ENCODE peak calls at places on chromosome 1, in seven cellular contexts. One of them, this sample, is unnamed.

GRCh38 chr1:158071106-158071505 is 77.7 kb downstream of the KIRREL1 start:
- DNase-seq in adrenal gland: no peak
- DNase-seq in fibroblast of lung: peak
- DNase-seq in pancreas: no peak
- DNase-seq in left ventricle myocardium inferior: no peak
- DNase-seq in lower lobe of right lung: no peak
- DNase-seq in body of pancreas: no peak
- DNase-seq in this sample: no peak

GRCh38 chr1:43011020-43011419 is 52.4 kb upstream of the SLC2A1 start:
- DNase-seq in pancreas: no peak
- DNase-seq in left ventricle myocardium inferior: no peak
- DNase-seq in adrenal gland: no peak
- DNase-seq in body of pancreas: no peak
- DNase-seq in fibroblast of lung: no peak
- DNase-seq in lower lobe of right lung: no peak
- DNase-seq in this sample: no peak

GRCh38 chr1:209895709-209896108 is 42.3 kb upstream of the SYT14 start:
- DNase-seq in adrenal gland: no peak
- DNase-seq in fibroblast of lung: peak
- DNase-seq in left ventricle myocardium inferior: no peak
- DNase-seq in body of pancreas: no peak
- DNase-seq in lower lobe of right lung: no peak
- DNase-seq in pancreas: no peak
- DNase-seq in this sample: peak

GRCh38 chr1:1910651-1911389 is 4.2 kb upstream of the CALML6 start:
- DNase-seq in body of pancreas: peak
- DNase-seq in left ventricle myocardium inferior: no peak
- DNase-seq in pancreas: no peak
- DNase-seq in fibroblast of lung: no peak
- DNase-seq in lower lobe of right lung: peak
- DNase-seq in adrenal gland: no peak
- DNase-seq in this sample: no peak

GRCh38 chr1:234047113-234047512 is 142.6 kb downstream of the SLC35F3 start:
- DNase-seq in left ventricle myocardium inferior: no peak
- DNase-seq in body of pancreas: no peak
- DNase-seq in fibroblast of lung: peak
- DNase-seq in lower lobe of right lung: no peak
- DNase-seq in adrenal gland: no peak
- DNase-seq in pancreas: no peak
- DNase-seq in this sample: no peak

GRCh38 chr1:193125369-193125768 is 3.5 kb downstream of the CDC73 start:
- DNase-seq in pancreas: no peak
- DNase-seq in left ventricle myocardium inferior: no peak
- DNase-seq in lower lobe of right lung: no peak
- DNase-seq in adrenal gland: no peak
- DNase-seq in body of pancreas: no peak
- DNase-seq in fibroblast of lung: no peak
- DNase-seq in this sample: no peak

GRCh38 chr1:208988811-208989222 is 594.7 kb upstream of the CAMK1G start:
- DNase-seq in fibroblast of lung: peak
- DNase-seq in left ventricle myocardium inferior: no peak
- DNase-seq in body of pancreas: peak
- DNase-seq in adrenal gland: peak
- DNase-seq in lower lobe of right lung: no peak
- DNase-seq in pancreas: no peak
- DNase-seq in this sample: no peak

GRCh38 chr1:234751678-234752077 is 141.7 kb upstream of the IRF2BP2 start:
- DNase-seq in left ventricle myocardium inferior: no peak
- DNase-seq in adrenal gland: no peak
- DNase-seq in fibroblast of lung: no peak
- DNase-seq in body of pancreas: no peak
- DNase-seq in pancreas: peak
- DNase-seq in lower lobe of right lung: no peak
- DNase-seq in this sample: no peak

GRCh38 chr1:143721024-143721373 is 250.8 kb downstream of the FAM72C start:
- DNase-seq in pancreas: no peak
- DNase-seq in adrenal gland: no peak
- DNase-seq in body of pancreas: no peak
- DNase-seq in left ventricle myocardium inferior: no peak
- DNase-seq in fibroblast of lung: no peak
- DNase-seq in lower lobe of right lung: no peak
- DNase-seq in this sample: no peak

GRCh38 chr1:160204526-160205241 is 500 bp upstream of the PEA15 start:
- DNase-seq in lower lobe of right lung: no peak
- DNase-seq in body of pancreas: no peak
- DNase-seq in left ventricle myocardium inferior: no peak
- DNase-seq in adrenal gland: no peak
- DNase-seq in fibroblast of lung: no peak
- DNase-seq in pancreas: no peak
- DNase-seq in this sample: no peak

GRCh38 chr1:27596261-27596660 is 7.7 kb downstream of the AHDC1 start:
- DNase-seq in left ventricle myocardium inferior: no peak
- DNase-seq in fibroblast of lung: no peak
- DNase-seq in pancreas: no peak
- DNase-seq in adrenal gland: peak
- DNase-seq in lower lobe of right lung: no peak
- DNase-seq in body of pancreas: no peak
- DNase-seq in this sample: no peak

GRCh38 chr1:205343431-205344009 is 13.2 kb downstream of the KLHDC8A start:
- DNase-seq in adrenal gland: peak
- DNase-seq in body of pancreas: peak
- DNase-seq in fibroblast of lung: no peak
- DNase-seq in lower lobe of right lung: no peak
- DNase-seq in left ventricle myocardium inferior: no peak
- DNase-seq in pancreas: no peak
- DNase-seq in this sample: no peak

DNA sequence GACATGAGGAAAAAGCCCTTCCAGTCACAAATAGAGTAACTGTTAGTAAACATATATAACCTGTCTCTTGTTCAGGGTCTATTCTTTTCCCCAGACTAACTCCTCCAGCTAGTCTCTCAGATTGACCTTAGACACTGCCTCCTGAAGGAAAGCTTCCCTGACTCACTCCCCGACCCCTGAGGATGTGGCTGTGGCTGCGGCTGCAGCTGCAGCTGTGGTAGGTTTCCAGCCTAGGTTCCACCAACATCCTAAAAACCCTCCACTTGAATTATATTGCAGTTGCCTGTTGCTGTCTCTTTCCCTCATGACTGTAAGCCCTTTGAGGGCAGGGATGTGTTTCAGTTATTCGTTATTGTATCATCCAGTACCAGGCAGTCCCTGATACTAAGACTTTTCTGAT is 132.9 kb upstream of the C1orf21 start:
- DNase-seq in adrenal gland: no peak
- DNase-seq in body of pancreas: no peak
- DNase-seq in left ventricle myocardium inferior: no peak
- DNase-seq in lower lobe of right lung: no peak
- DNase-seq in fibroblast of lung: no peak
- DNase-seq in pancreas: no peak
- DNase-seq in this sample: no peak
- H3K4me3 ChIP-seq in adrenal gland: no peak
- H3K4me3 ChIP-seq in body of pancreas: no peak
- H3K4me3 ChIP-seq in left ventricle myocardium inferior: no peak
- H3K4me3 ChIP-seq in lower lobe of right lung: no peak
- H3K4me3 ChIP-seq in fibroblast of lung: no peak
- H3K4me3 ChIP-seq in pancreas: no peak
- H3K4me3 ChIP-seq in this sample: no peak

GRCh38 chr1:154181944-154182341 is 10.0 kb downstream of the TPM3 start:
- DNase-seq in left ventricle myocardium inferior: no peak
- DNase-seq in pancreas: no peak
- DNase-seq in lower lobe of right lung: no peak
- DNase-seq in fibroblast of lung: no peak
- DNase-seq in adrenal gland: no peak
- DNase-seq in body of pancreas: no peak
- DNase-seq in this sample: no peak

GRCh38 chr1:154182342-154183044 is 9.4 kb downstream of the TPM3 start:
- DNase-seq in left ventricle myocardium inferior: peak
- DNase-seq in lower lobe of right lung: peak
- DNase-seq in pancreas: peak
- DNase-seq in body of pancreas: peak
- DNase-seq in fibroblast of lung: peak
- DNase-seq in adrenal gland: peak
- DNase-seq in this sample: no peak

GRCh38 chr1:154186852-154187501 is 4.9 kb downstream of the TPM3 start:
- DNase-seq in adrenal gland: no peak
- DNase-seq in lower lobe of right lung: no peak
- DNase-seq in body of pancreas: no peak
- DNase-seq in fibroblast of lung: no peak
- DNase-seq in pancreas: no peak
- DNase-seq in left ventricle myocardium inferior: no peak
- DNase-seq in this sample: no peak

GRCh38 chr1:154183045-154183968 is 8.6 kb downstream of the TPM3 start:
- DNase-seq in body of pancreas: peak
- DNase-seq in fibroblast of lung: peak
- DNase-seq in lower lobe of right lung: peak
- DNase-seq in adrenal gland: peak
- DNase-seq in left ventricle myocardium inferior: peak
- DNase-seq in pancreas: peak
- DNase-seq in this sample: peak

DNA sequence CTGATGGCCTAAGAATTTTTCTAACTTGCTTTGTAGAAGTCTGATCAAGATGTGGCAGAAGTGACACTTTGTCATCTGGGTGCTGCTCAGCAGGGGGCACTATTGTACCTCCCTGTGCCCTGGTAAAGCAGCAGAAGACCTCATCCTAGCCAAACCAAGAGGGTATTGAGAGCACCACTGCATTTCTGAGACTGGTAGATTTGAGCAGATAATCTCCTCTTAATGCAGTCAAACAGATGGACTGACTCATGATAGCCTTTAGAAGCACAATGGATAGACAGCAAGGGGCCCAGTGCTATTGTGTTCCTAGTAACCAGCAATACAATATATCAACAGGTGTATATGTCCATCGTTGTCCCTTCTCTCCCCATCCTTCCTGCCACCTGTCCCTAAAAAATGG is 5.7 kb downstream of the TPM3 start:
- DNase-seq in lower lobe of right lung: peak
- DNase-seq in body of pancreas: peak
- DNase-seq in adrenal gland: peak
- DNase-seq in fibroblast of lung: peak
- DNase-seq in left ventricle myocardium inferior: peak
- DNase-seq in pancreas: peak
- DNase-seq in this sample: no peak
- TF ChIP-seq CTCF in lower lobe of right lung: peak
- TF ChIP-seq CTCF in body of pancreas: peak
- TF ChIP-seq CTCF in adrenal gland: peak
- TF ChIP-seq CTCF in fibroblast of lung: peak
- TF ChIP-seq CTCF in left ventricle myocardium inferior: peak
- TF ChIP-seq CTCF in pancreas: peak
- TF ChIP-seq CTCF in this sample: peak

GRCh38 chr1:35560256-35561225 is 2.9 kb downstream of the NCDN start:
- DNase-seq in body of pancreas: peak
- DNase-seq in left ventricle myocardium inferior: peak
- DNase-seq in lower lobe of right lung: peak
- DNase-seq in adrenal gland: peak
- DNase-seq in pancreas: peak
- DNase-seq in fibroblast of lung: no peak
- DNase-seq in this sample: no peak

GRCh38 chr1:35557611-35558373 is at the start of gene NCDN:
- DNase-seq in lower lobe of right lung: peak
- DNase-seq in adrenal gland: peak
- DNase-seq in pancreas: peak
- DNase-seq in left ventricle myocardium inferior: peak
- DNase-seq in fibroblast of lung: peak
- DNase-seq in body of pancreas: peak
- DNase-seq in this sample: peak

GRCh38 chr1:35557118-35557610 is at the start of gene KIAA0319L:
- DNase-seq in adrenal gland: peak
- DNase-seq in fibroblast of lung: no peak
- DNase-seq in pancreas: peak
- DNase-seq in body of pancreas: peak
- DNase-seq in lower lobe of right lung: peak
- DNase-seq in left ventricle myocardium inferior: peak
- DNase-seq in this sample: peak

GRCh38 chr1:35559317-35559944 is 1.8 kb downstream of the NCDN start:
- DNase-seq in adrenal gland: no peak
- DNase-seq in fibroblast of lung: no peak
- DNase-seq in pancreas: no peak
- DNase-seq in body of pancreas: no peak
- DNase-seq in left ventricle myocardium inferior: no peak
- DNase-seq in lower lobe of right lung: no peak
- DNase-seq in this sample: no peak

GRCh38 chr1:35558374-35559316 is 1.0 kb downstream of the NCDN start:
- DNase-seq in left ventricle myocardium inferior: no peak
- DNase-seq in body of pancreas: no peak
- DNase-seq in lower lobe of right lung: no peak
- DNase-seq in fibroblast of lung: no peak
- DNase-seq in adrenal gland: no peak
- DNase-seq in pancreas: no peak
- DNase-seq in this sample: no peak
- H3K4me3 ChIP-seq in left ventricle myocardium inferior: peak
- H3K4me3 ChIP-seq in body of pancreas: peak
- H3K4me3 ChIP-seq in lower lobe of right lung: peak
- H3K4me3 ChIP-seq in fibroblast of lung: peak
- H3K4me3 ChIP-seq in adrenal gland: peak
- H3K4me3 ChIP-seq in pancreas: peak
- H3K4me3 ChIP-seq in this sample: peak

DNA sequence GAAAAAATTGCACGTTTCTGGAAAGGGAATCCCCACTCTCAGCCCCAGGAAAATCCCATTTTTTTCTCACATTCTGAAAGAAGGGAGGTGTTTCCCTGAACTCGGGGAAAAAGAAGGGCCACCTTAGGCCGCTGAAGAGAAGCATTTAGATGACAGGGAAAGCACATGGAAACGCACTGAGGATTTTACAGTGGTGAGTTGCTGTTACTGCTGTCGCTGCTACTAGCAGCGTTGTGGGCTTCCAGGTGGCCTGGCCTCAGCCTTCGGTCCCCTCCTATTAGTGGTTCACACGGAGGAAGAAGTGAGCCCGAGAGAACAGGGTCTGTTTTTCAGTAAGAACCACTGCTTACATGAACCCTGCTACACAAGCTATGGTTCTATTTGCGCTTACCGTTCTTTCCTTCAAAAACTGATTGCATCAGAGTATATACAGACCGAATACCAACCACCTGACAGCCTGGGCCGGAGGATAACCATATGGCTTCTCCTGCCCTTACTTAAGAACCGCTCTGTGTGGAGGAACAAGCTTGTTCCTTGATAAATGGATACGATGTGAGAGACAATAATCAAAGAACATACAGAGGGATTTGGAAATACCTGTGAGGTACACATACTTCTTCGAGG is 986 bp upstream of the KCNT2 start:
- DNase-seq in pancreas: no peak
- DNase-seq in adrenal gland: no peak
- DNase-seq in left ventricle myocardium inferior: no peak
- DNase-seq in body of pancreas: peak
- DNase-seq in fibroblast of lung: no peak
- DNase-seq in lower lobe of right lung: no peak
- DNase-seq in this sample: no peak
- TF ChIP-seq CTCF in pancreas: no peak
- TF ChIP-seq CTCF in adrenal gland: no peak
- TF ChIP-seq CTCF in left ventricle myocardium inferior: no peak
- TF ChIP-seq CTCF in body of pancreas: no peak
- TF ChIP-seq CTCF in fibroblast of lung: no peak
- TF ChIP-seq CTCF in lower lobe of right lung: no peak
- TF ChIP-seq CTCF in this sample: peak

GRCh38 chr1:216054593-216054992 is 368.7 kb downstream of the USH2A start:
- DNase-seq in lower lobe of right lung: no peak
- DNase-seq in left ventricle myocardium inferior: no peak
- DNase-seq in fibroblast of lung: peak
- DNase-seq in adrenal gland: no peak
- DNase-seq in pancreas: no peak
- DNase-seq in body of pancreas: no peak
- DNase-seq in this sample: no peak
- H3K4me3 ChIP-seq in lower lobe of right lung: no peak
- H3K4me3 ChIP-seq in left ventricle myocardium inferior: no peak
- H3K4me3 ChIP-seq in fibroblast of lung: no peak
- H3K4me3 ChIP-seq in adrenal gland: no peak
- H3K4me3 ChIP-seq in pancreas: no peak
- H3K4me3 ChIP-seq in body of pancreas: no peak
- H3K4me3 ChIP-seq in this sample: no peak